ENCODE peak calls at places on chromosomes 16 and 17, in six cellular contexts. B is cardiac muscle cell, E is PC-9, D is ovary, X is right lobe of liver, T is A549. P is an unnamed sample. For H3K9me3 and H3K4me1, the result is how much of the 10 kb centered on the place peaks cover.

GRCh38 chr16:50469121-50469743 is 79.0 kb upstream of the NKD1 start:
- DNase-seq in B (no peak), E (no peak), D (no peak), X (no peak), T (no peak), P (no peak)

GRCh38 chr17:67364847-67365761 is 1.3 kb downstream of the PSMD12 start:
- DNase-seq in B (no peak), E (no peak), D (no peak), X (peak), T (no peak), P (no peak)

GRCh38 chr16:70735141-70735979 is 49.5 kb upstream of the MTSS2 start:
- DNase-seq in B (peak), E (no peak), D (no peak), X (no peak), T (no peak), P (no peak)

GRCh38 chr17:77449908-77450741 is 309.4 kb downstream of the SEC14L1 start:
- DNase-seq in B (peak), E (no peak), D (peak), X (peak), T (peak), P (no peak)

GRCh38 chr17:81656835-81657234 is 493 bp upstream of the PDE6G start:
- DNase-seq in B (no peak), E (no peak), D (no peak), X (no peak), T (no peak), P (no peak)

GRCh38 chr16:58638148-58639036 is 8.8 kb upstream of the CNOT1 start:
- DNase-seq in B (peak), E (peak), D (no peak), X (peak), T (peak), P (peak)

GRCh38 chr16:88534731-88535141 is 35.5 kb upstream of the ZC3H18 start:
- DNase-seq in B (peak), E (peak), D (peak), X (no peak), T (peak), P (no peak)

GRCh38 chr17:16241906-16242399 is 24.9 kb downstream of the PIGL start:
- DNase-seq in B (no peak), E (no peak), D (no peak), X (no peak), T (no peak), P (no peak)

GRCh38 chr16:57735755-57736418 is at the start of gene KATNB1:
- DNase-seq in B (no peak), E (no peak), D (no peak), X (no peak), T (no peak), P (no peak)

GRCh38 chr16:64489449-64489848 is 632.4 kb downstream of the CDH11 start:
- DNase-seq in B (no peak), E (no peak), D (no peak), X (no peak), T (no peak), P (no peak)

GRCh38 chr17:71200597-71200996 is 920.2 kb upstream of the SOX9 start:
- DNase-seq in B (no peak), E (no peak), D (no peak), X (no peak), T (no peak), P (no peak)

GRCh38 chr17:77188084-77189066 is 47.6 kb downstream of the SEC14L1 start:
- DNase-seq in B (no peak), E (no peak), D (no peak), X (no peak), T (no peak), P (no peak)

GRCh38 chr17:44906987-44907681 is 7.9 kb upstream of the EFTUD2 start:
- DNase-seq in B (peak), E (no peak), D (no peak), X (no peak), T (no peak), P (no peak)

GRCh38 chr17:77594416-77595209 is 363.9 kb upstream of the TNRC6C start:
- DNase-seq in B (no peak), E (no peak), D (no peak), X (no peak), T (no peak), P (no peak)

GRCh38 chr17:21299981-21300600 is 15.6 kb downstream of the MAP2K3 start:
- DNase-seq in B (no peak), E (no peak), D (no peak), X (peak), T (no peak), P (no peak)

GRCh38 chr17:21303441-21304065 is 19.0 kb downstream of the MAP2K3 start:
- DNase-seq in B (no peak), E (no peak), D (peak), X (no peak), T (no peak), P (no peak)

GRCh38 chr17:21302711-21303425 is 18.4 kb downstream of the MAP2K3 start:
- DNase-seq in B (no peak), E (no peak), D (peak), X (peak), T (no peak), P (no peak)

GRCh38 chr17:21300601-21301571 is 16.4 kb downstream of the MAP2K3 start:
- DNase-seq in B (no peak), E (no peak), D (peak), X (peak), T (no peak), P (no peak)

GRCh38 chr17:21301593-21302550 is 17.4 kb downstream of the MAP2K3 start:
- DNase-seq in B (no peak), E (no peak), D (peak), X (no peak), T (no peak), P (no peak)
- H3K9me3 ChIP-seq in B (under half), E (under half), D (under half), X (under half), T (under half), P (under half)

GRCh38 chr17:57284984-57285646 is 28.8 kb downstream of the MSI2 start:
- DNase-seq in B (no peak), E (no peak), D (peak), X (no peak), T (no peak), P (peak)
- H3K4me1 ChIP-seq in B (under half), E (under half), D (under half), X (under half), T (under half), P (under half)

DNA sequence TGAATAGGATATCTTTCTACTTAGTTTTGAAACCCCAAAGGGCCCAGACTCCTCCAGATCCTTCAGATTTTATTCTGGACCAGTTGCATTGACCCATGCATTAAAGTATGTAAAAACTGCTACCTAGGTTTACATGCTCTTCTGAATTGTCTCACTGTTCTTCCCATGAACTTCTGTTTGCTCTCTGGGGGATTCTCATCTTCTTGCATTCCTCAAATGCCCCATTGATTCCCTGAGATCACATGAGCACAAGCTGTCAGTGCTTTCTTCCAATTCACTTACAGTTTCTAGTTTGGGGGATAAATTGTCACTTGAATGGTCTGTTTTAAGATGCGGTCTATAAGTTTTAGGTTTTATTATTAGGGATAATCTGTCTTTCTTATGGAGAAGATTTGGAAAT is 188.9 kb upstream of the KIF2B start:
- DNase-seq in B (no peak), E (no peak), D (no peak), X (no peak), T (no peak), P (no peak)
- H3K9me3 ChIP-seq in B (under half), E (under half), D (under half), X (under half), T (under half), P (under half)

DNA sequence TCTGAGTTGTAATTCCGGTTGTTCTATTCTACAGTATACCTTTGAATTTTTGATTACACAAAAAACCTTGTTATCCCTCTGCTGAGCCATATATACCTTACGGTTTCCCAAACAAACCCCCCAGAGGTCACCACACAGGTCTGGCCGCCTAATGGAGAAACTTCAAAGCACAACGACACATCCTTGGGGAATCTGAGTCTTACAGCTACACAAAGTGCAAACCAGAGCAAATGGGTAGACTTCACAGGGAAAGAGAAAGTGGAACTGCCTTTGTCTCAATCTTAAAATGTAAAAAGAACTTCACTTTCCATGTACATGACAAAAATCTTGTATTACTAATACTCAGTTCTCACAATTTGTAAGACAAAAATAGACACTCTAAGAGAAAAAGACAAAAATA is 2.7 kb downstream of the FBXO31 start:
- DNase-seq in B (peak), E (no peak), D (no peak), X (no peak), T (no peak), P (no peak)
- H3K4me1 ChIP-seq in B (under half), E (under half), D (under half), X (under half), T (under half), P (under half)